ENCODE peak calls at places on chromosomes 11 and 22, in four cellular contexts. G is A549, P is K562, S is H1. U is an unnamed sample.

GRCh38 chr11:126646701-126647209 is 291.3 kb downstream of the ST3GAL4 start:
- DNase-seq in G (no peak), S (no peak), P (no peak), U (no peak)

GRCh38 chr11:2662430-2663299 is 37.1 kb downstream of the KCNQ1OT1 start:
- DNase-seq in P (no peak), S (no peak), G (no peak), U (no peak)

GRCh38 chr11:77115181-77115611 is 12.6 kb downstream of the OMP start:
- DNase-seq in S (no peak), G (peak; percentile 69), P (peak; percentile 48), U (no peak)

GRCh38 chr22:40525250-40525884 is 111.2 kb downstream of the MRTFA start:
- DNase-seq in G (no peak), P (peak; percentile 26), S (no peak), U (peak; percentile 31)

GRCh38 chr11:28144808-28145207 is 36.6 kb downstream of the METTL15 start:
- DNase-seq in P (no peak), S (no peak), G (no peak), U (no peak)

GRCh38 chr11:94948070-94948617 is 25.2 kb downstream of the CWC15 start:
- DNase-seq in S (no peak), G (no peak), P (no peak), U (no peak)

GRCh38 chr11:69356703-69357457 is 62.9 kb downstream of the MYEOV start:
- DNase-seq in S (no peak), G (no peak), P (no peak), U (no peak)

GRCh38 chr11:134391170-134391569 is 20.9 kb downstream of the B3GAT1 start:
- DNase-seq in G (no peak), P (peak; percentile 28), S (no peak), U (no peak)

GRCh38 chr22:17777005-17777716 is 2.9 kb upstream of the BID start:
- DNase-seq in P (peak; percentile 56), G (no peak), S (no peak), U (peak; percentile 53)

GRCh38 chr11:30879322-30880020 is 293.3 kb upstream of the MPPED2 start:
- DNase-seq in G (no peak), P (no peak), S (no peak), U (no peak)

GRCh38 chr11:28384418-28384817 is 276.2 kb downstream of the METTL15 start:
- DNase-seq in P (no peak), S (no peak), G (no peak), U (no peak)

GRCh38 chr11:128548655-128549255 is 38.6 kb downstream of the ETS1 start:
- DNase-seq in P (no peak), G (no peak), S (no peak), U (no peak)

GRCh38 chr22:39543095-39543494 is 10.5 kb upstream of the RPS19BP1 start:
- DNase-seq in P (peak; percentile 36), G (peak; percentile 33), S (no peak), U (no peak)

GRCh38 chr22:49046546-49047305 is 780.9 kb downstream of the BRD1 start:
- DNase-seq in G (peak; percentile 50), P (peak; percentile 65), S (peak; percentile 81), U (peak; percentile 50)

GRCh38 chr11:118051611-118052461 is 25.0 kb upstream of the TMPRSS4 start:
- DNase-seq in P (no peak), G (no peak), S (no peak), U (no peak)

GRCh38 chr11:79273781-79274180 is 167.0 kb downstream of the TENM4 start:
- DNase-seq in P (no peak), S (no peak), G (no peak), U (no peak)

GRCh38 chr11:16001899-16002426 is 354.4 kb downstream of the SOX6 start:
- DNase-seq in S (no peak), P (no peak), G (peak; percentile 4), U (peak; percentile 92)

GRCh38 chr11:11065396-11065795 is 207.5 kb upstream of the ZBED5 start:
- DNase-seq in S (no peak), P (no peak), G (no peak), U (no peak)

GRCh38 chr11:82754410-82754809 is 20.7 kb upstream of the FAM181B start:
- DNase-seq in S (no peak), P (no peak), G (no peak), U (no peak)

GRCh38 chr11:1943977-1944376 is 3.2 kb upstream of the MRPL23 start:
- DNase-seq in P (no peak), G (no peak), S (no peak), U (no peak)

GRCh38 chr11:6927030-6927617 is 898 bp downstream of the ZNF215 start:
- DNase-seq in S (no peak), P (no peak), G (no peak), U (no peak)

GRCh38 chr11:65662802-65663633 is at the start of gene RELA:
- DNase-seq in G (peak; percentile 67), S (no peak), P (peak; percentile 94), U (peak; percentile 81)

GRCh38 chr11:12693485-12694181 is 19.4 kb downstream of the TEAD1 start:
- DNase-seq in S (no peak), P (no peak), G (peak; percentile 73), U (peak; percentile 48)

GRCh38 chr11:9527481-9528140 is 45.9 kb upstream of the WEE1 start:
- DNase-seq in P (no peak), S (no peak), G (no peak), U (no peak)

GRCh38 chr11:723120-723883 is 17.3 kb downstream of the EPS8L2 start:
- DNase-seq in S (no peak), G (no peak), P (no peak), U (peak; percentile 56)

GRCh38 chr11:67265633-67266423 is 445 bp upstream of the GRK2 start:
- DNase-seq in G (peak; percentile 76), P (no peak), S (no peak), U (peak; percentile 44)

GRCh38 chr11:70431611-70432010 is 33.3 kb downstream of the CTTN start:
- DNase-seq in G (no peak), S (no peak), P (no peak), U (no peak)

GRCh38 chr11:114315749-114316368 is 19.7 kb downstream of the NNMT start:
- DNase-seq in G (peak; percentile 32), P (no peak), S (no peak), U (peak; percentile 83)

GRCh38 chr11:57647960-57648776 is 1.5 kb downstream of the YPEL4 start:
- DNase-seq in S (no peak), P (peak; percentile 85), G (no peak), U (no peak)

GRCh38 chr11:7540830-7541555 is 27.2 kb downstream of the PPFIBP2 start:
- DNase-seq in S (no peak), G (no peak), P (no peak), U (no peak)

GRCh38 chr11:106818416-106818815 is 199.9 kb downstream of the GUCY1A2 start:
- DNase-seq in P (no peak), G (no peak), S (no peak), U (no peak)
- TF ChIP-seq RNF2 in P (no peak), G (no peak), S (no peak), U (no peak)

DNA sequence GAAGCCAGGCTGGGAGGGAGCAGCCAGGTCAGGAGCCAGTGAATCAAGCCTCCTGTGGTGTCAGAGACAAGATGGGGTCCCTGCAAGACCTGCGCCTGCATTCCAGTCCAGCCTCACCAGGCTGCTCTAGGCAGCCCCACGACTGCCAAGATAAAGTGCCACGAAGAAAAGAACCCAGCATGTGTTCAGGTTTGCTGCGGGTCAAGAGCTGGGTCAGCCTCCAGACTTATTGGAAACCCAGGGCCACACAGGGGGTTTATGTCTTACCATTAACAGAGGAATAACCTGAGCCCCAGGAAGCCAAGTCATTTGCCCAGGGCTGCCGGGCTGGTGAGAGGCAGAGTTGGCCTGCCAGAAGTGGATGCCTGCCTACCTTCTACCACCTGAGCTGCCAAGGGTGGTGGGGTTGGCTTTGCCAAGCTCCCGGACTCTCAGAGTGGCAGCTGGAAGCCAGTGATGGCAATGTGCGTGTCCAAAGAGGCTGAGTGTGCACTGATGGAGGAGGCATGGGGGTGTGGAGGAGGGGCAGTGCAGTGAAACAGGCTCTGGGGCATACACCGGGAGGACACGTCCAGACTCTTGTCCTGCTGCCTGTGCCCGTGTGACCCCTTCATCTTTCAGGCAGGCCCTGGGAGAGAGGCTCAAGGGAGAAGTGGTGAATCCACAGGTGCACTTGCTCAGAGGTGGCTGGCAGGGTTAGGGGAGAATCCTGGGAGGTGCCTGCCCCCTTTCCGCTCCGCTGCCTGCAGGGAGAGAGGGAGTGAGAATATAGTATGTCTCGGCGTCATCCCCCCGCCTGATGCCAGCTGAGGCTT is 1.7 kb downstream of the RASD2 start:
- DNase-seq in P (no peak), S (no peak), G (no peak), U (no peak)
- H3K4me2 ChIP-seq in P (no peak overlapping the region), S (peak overlapping the region; percentile 68), G (no peak overlapping the region), U (no peak overlapping the region)

DNA sequence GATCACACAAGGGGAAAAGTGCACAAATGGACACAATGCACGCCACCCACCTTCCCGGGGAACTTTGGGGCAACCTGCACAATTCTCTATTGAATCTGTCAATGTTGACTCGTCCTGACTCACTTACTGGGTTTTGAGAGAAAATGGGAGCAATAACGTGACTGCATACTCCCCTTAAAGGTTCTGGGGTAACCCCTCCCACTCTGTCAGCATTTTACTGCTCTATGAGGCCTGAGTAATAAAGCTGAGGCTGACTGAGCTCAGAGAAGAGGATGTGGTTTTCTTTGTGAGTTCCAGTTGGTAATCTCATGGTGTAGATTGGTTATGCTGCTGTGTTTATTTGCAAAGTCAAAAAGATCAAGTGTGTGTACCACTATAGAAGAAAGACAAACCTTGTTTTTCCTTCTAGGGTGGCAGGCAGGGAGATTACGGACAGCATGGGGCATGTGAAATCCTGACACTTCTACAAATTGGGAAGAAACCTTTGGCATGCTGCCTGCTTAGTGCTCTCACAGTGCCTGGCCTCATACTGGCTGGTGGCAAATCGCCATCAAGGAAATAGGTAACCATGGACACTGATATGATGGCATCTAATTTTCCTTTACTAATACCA is 16.1 kb upstream of the APOA1 start:
- DNase-seq in G (no peak), P (no peak), S (no peak), U (no peak)
- TF ChIP-seq RNF2 in G (no peak), P (no peak), S (no peak), U (no peak)

GRCh38 chr11:116990061-116990473 is 108.2 kb downstream of the SIK3 start:
- DNase-seq in S (no peak), P (no peak), G (no peak), U (peak; percentile 90)
- H3K4me2 ChIP-seq in S (no peak overlapping the region), P (no peak overlapping the region), G (no peak overlapping the region), U (peak overlapping the region; percentile 48)

U was measured in HepG2.